ENCODE peak calls at places on chromosomes 5 and 9, in four cellular contexts. Q, K, N and O are unnamed samples.

GRCh38 chr9:71504636-71505035 is 263.7 kb downstream of the CEMIP2 start:
- DNase-seq in Q (no peak), K (no peak), N (no peak), O (no peak)

GRCh38 chr9:123424131-123424530 is 68.1 kb downstream of the CRB2 start:
- DNase-seq in Q (no peak), K (no peak), N (no peak), O (no peak)

GRCh38 chr9:124695280-124695890 is 75.7 kb downstream of the NR6A1 start:
- DNase-seq in Q (no peak), K (peak), N (no peak), O (no peak)

GRCh38 chr9:132128191-132128590 is 33.7 kb upstream of the NTNG2 start:
- DNase-seq in Q (no peak), N (no peak), K (no peak), O (no peak)

GRCh38 chr5:172335721-172336120 is 52.2 kb upstream of the UBTD2 start:
- DNase-seq in Q (no peak), K (no peak), N (no peak), O (no peak)

GRCh38 chr5:96509721-96510383 is 76.8 kb upstream of the PCSK1 start:
- DNase-seq in Q (peak), K (no peak), N (no peak), O (no peak)

GRCh38 chr9:132415181-132415580 is 5.2 kb downstream of the CFAP77 start:
- DNase-seq in K (no peak), Q (no peak), N (no peak), O (no peak)

GRCh38 chr5:79521156-79521555 is 7.2 kb upstream of the HOMER1 start:
- DNase-seq in K (no peak), Q (no peak), N (no peak), O (no peak)

GRCh38 chr5:91223886-91224285 is 159.2 kb downstream of the ARRDC3 start:
- DNase-seq in Q (no peak), N (no peak), K (no peak), O (no peak)

GRCh38 chr9:7051711-7052110 is 293.9 kb downstream of the KDM4C start:
- DNase-seq in N (no peak), K (no peak), Q (no peak), O (no peak)

GRCh38 chr5:174608631-174609097 is 115.7 kb upstream of the MSX2 start:
- DNase-seq in Q (peak), N (no peak), K (no peak), O (peak)

GRCh38 chr9:91758491-91758981 is 191.5 kb downstream of the ROR2 start:
- DNase-seq in Q (peak), K (peak), N (peak), O (no peak)

GRCh38 chr9:38318755-38319495 is 73.6 kb upstream of the ALDH1B1 start:
- DNase-seq in N (peak), K (peak), Q (peak), O (no peak)

GRCh38 chr5:143662020-143662419 is 149.9 kb upstream of the HMHB1 start:
- DNase-seq in Q (no peak), N (no peak), K (no peak), O (no peak)

GRCh38 chr5:88745093-88745696 is 137.8 kb downstream of the MEF2C start:
- DNase-seq in Q (peak), N (no peak), K (no peak), O (no peak)

GRCh38 chr9:130912932-130913598 is 16.5 kb upstream of the QRFP start:
- DNase-seq in K (peak), Q (peak), N (no peak), O (peak)

GRCh38 chr5:538271-538771 is 14.1 kb upstream of the SLC9A3 start:
- DNase-seq in Q (no peak), K (no peak), N (no peak), O (no peak)

GRCh38 chr5:73431204-73431851 is 17.2 kb downstream of the FOXD1 start:
- DNase-seq in K (no peak), N (no peak), Q (no peak), O (no peak)

GRCh38 chr5:128163991-128164390 is 80.4 kb downstream of the SLC12A2 start:
- DNase-seq in Q (peak), K (no peak), N (no peak), O (no peak)

GRCh38 chr9:10251490-10251889 is 361.3 kb downstream of the PTPRD start:
- DNase-seq in Q (peak), N (no peak), K (no peak), O (no peak)

GRCh38 chr5:67494186-67494842 is 297.7 kb upstream of the CD180 start:
- DNase-seq in Q (no peak), K (no peak), N (no peak), O (peak)

GRCh38 chr5:151070449-151070848 is 10.4 kb downstream of the TNIP1 start:
- DNase-seq in Q (no peak), K (no peak), N (no peak), O (no peak)

GRCh38 chr5:140253985-140254384 is 48.9 kb downstream of the PFDN1 start:
- DNase-seq in N (no peak), K (no peak), Q (no peak), O (no peak)

GRCh38 chr9:108093773-108094675 is 604.5 kb upstream of the KLF4 start:
- DNase-seq in Q (no peak), K (no peak), N (no peak), O (no peak)

GRCh38 chr5:159339451-159339850 is 9.2 kb upstream of the IL12B start:
- DNase-seq in N (no peak), K (no peak), Q (no peak), O (no peak)

GRCh38 chr5:66713998-66714397 is 117.8 kb downstream of the MAST4 start:
- DNase-seq in N (peak), Q (peak), K (no peak), O (no peak)

GRCh38 chr5:142063878-142064331 is 44.7 kb upstream of the NDFIP1 start:
- DNase-seq in N (no peak), K (peak), Q (peak), O (peak)
- H3K4me3 ChIP-seq in N (no peak), K (no peak), Q (peak), O (peak)

GRCh38 chr5:173451031-173451430 is 122.8 kb upstream of the STC2 start:
- DNase-seq in N (no peak), K (peak), Q (peak), O (no peak)
- TF ChIP-seq CTCF in N (peak), K (no peak), Q (peak), O (peak)

GRCh38 chr9:135076143-135076875 is 11.2 kb upstream of the OLFM1 start:
- DNase-seq in N (no peak), Q (no peak), K (no peak), O (peak)
- H3K4me3 ChIP-seq in N (no peak), Q (no peak), K (peak), O (peak)

DNA sequence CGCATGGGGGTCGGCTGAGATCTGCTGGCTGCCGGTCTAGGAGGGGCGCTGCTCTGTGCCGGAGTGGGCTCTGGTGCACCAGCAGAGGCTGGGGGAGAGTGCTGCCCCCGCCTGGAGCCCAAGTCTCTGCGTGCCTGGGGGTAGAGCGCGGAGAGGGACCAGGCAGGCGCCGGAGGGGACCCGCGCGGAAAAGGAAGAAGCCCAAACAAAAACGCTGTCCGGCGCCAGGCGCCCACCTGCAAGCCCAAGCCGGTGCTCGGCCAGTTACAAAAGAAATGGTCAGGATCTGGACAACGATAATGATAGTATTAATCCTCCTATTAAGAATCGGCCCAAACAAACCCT is 575 bp upstream of the S1PR3 start:
- DNase-seq in N (no peak), Q (no peak), K (no peak), O (no peak)
- TF ChIP-seq CTCF in N (no peak), Q (no peak), K (no peak), O (no peak)

DNA sequence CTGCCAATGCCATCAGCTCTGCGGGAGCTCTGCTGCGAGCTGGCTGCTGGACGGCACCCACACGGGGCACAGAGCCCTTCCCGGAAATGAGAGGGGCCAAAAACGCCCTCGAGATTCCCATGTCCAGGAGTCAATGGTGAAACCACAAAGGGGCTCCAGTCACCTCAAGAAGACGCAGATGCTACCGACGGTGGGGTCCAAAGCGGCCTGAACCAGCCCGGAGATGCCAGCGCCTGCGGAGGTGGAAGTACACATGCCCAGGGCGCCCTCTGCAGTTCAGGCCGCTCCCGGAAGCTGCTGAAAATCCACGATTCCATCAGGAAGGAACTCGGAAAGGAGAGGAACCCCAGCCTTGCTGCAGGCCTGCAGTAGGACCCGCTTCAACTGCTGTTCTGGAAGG is 82.4 kb upstream of the SELENOP start:
- DNase-seq in Q (no peak), N (no peak), K (peak), O (no peak)
- H3K4me3 ChIP-seq in Q (no peak), N (no peak), K (no peak), O (no peak)

DNA sequence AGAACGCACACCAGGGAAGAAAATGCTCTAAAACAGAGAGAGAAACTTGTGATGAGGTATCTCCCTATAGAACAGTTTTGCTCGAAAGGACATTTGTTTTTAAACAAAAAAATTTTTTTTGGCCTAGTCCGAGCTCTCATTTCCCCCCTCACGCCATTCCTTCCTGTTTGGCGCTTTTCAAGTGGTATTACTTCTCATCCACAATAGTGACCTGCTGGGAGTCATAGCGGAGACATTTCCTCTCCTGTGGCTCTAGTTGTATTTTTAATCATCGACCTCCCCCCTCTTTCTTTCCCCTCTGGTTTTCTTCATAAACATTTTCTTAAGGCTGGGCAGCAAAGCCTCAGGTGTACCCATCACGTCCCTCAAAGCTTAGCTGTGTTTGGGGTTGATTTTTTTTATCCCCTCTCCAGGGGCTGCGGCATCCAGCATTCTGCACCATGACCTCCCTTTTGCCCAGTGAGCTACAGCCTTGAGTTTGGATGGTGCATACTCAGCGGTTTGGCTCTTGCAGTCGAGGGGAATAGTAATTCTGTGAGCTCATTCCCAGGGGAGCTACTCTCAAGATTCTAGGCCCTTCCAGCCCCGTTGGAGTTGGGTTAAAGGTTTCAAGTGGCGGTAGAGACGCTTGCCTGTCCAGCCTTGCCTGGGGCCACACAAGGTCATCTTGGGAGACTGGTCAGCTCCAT is 102.0 kb upstream of the SPRY4 start:
- DNase-seq in N (no peak), K (no peak), Q (peak), O (no peak)
- TF ChIP-seq CTCF in N (no peak), K (no peak), Q (no peak), O (no peak)

GRCh38 chr5:2750026-2750757 is 1.3 kb downstream of the IRX2 start:
- DNase-seq in K (no peak), N (no peak), Q (no peak), O (no peak)
- H3K4me3 ChIP-seq in K (peak), N (no peak), Q (peak), O (no peak)

GRCh38 chr9:36679710-36680109 is 107.0 kb downstream of the MELK start:
- DNase-seq in Q (no peak), N (no peak), K (no peak), O (no peak)
- TF ChIP-seq CTCF in Q (no peak), N (no peak), K (no peak), O (no peak)